ENCODE peak calls at places on chromosomes 4 and X, in nine cellular contexts. L is activated CD8-positive, alpha-beta memory T cell treated with anti-CD3 and anti-CD28 coated beads for 48 hours; O is NCI-H1436; E is fibroblast of pulmonary artery; K is HFF-Myc; T is esophagus squamous epithelium; Q is T-helper 2 cell; J is left lung; H is GM12865. W is an unnamed sample.

GRCh38 chr4:76523593-76523992 is 88.6 kb downstream of the SHROOM3 start:
- DNase-seq in T (no peak), O (no peak), J (no peak), Q (no peak), L (no peak), E (no peak), H (no peak), K (no peak), W (no peak)

GRCh38 chr4:25792200-25792791 is 70.5 kb downstream of the SEL1L3 start:
- DNase-seq in K (no peak), J (no peak), L (no peak), O (peak), T (no peak), Q (no peak), E (peak), H (peak), W (no peak)

GRCh38 chrX:136456133-136456532 is 31.6 kb upstream of the BRS3 start:
- DNase-seq in K (no peak), O (no peak), Q (no peak), J (no peak), L (no peak), E (no peak), T (no peak), H (no peak), W (no peak)

GRCh38 chrX:110414273-110414672 is 55.6 kb downstream of the RTL9 start:
- DNase-seq in K (no peak), J (no peak), E (no peak), O (no peak), Q (no peak), T (no peak), L (no peak), H (no peak), W (no peak)

GRCh38 chr4:113181289-113182007 is 132.0 kb downstream of the ANK2 start:
- DNase-seq in Q (no peak), K (no peak), E (no peak), H (no peak), L (no peak), J (no peak), T (no peak), O (no peak), W (no peak)

GRCh38 chr4:151876411-151876988 is 115.7 kb upstream of the GATB start:
- DNase-seq in T (no peak), O (no peak), E (no peak), L (no peak), J (no peak), H (no peak), Q (no peak), K (no peak), W (no peak)

GRCh38 chr4:98739718-98740117 is 81.3 kb upstream of the TSPAN5 start:
- DNase-seq in O (no peak), H (no peak), Q (no peak), E (no peak), J (no peak), L (no peak), T (no peak), K (no peak), W (no peak)

GRCh38 chr4:35247047-35247446 is 997.3 kb downstream of the ARAP2 start:
- DNase-seq in T (no peak), L (no peak), O (no peak), Q (no peak), E (no peak), J (no peak), H (no peak), K (no peak), W (no peak)

GRCh38 chr4:23006756-23007155 is 314.0 kb downstream of the GBA3 start:
- DNase-seq in K (no peak), T (no peak), O (no peak), L (no peak), J (no peak), H (no peak), Q (no peak), E (peak), W (no peak)

GRCh38 chrX:25523574-25523973 is 507.8 kb upstream of the ARX start:
- DNase-seq in E (peak), H (peak), T (no peak), L (no peak), K (no peak), J (no peak), O (peak), Q (no peak), W (no peak)

W was measured in T follicular helper cell.